ENCODE peak calls at places on chromosomes 11 and 22, in nine cellular contexts. One of them, this sample, is unnamed. For H3K4me1, the result is how much of the 10 kb centered on the place peaks cover.

GRCh38 chr22:47049078-47049609 is 286.7 kb downstream of the TBC1D22A start:
- DNase-seq in right lobe of liver: peak
- DNase-seq in tibial nerve: no peak
- DNase-seq in testis: no peak
- DNase-seq in body of pancreas: no peak
- DNase-seq in HCT116: no peak
- DNase-seq in transverse colon: no peak
- DNase-seq in IMR-90: no peak
- DNase-seq in heart left ventricle: no peak
- DNase-seq in this sample: no peak

GRCh38 chr11:27723685-27724084 is 23.4 kb upstream of the BDNF start:
- DNase-seq in right lobe of liver: no peak
- DNase-seq in tibial nerve: no peak
- DNase-seq in testis: no peak
- DNase-seq in body of pancreas: no peak
- DNase-seq in HCT116: no peak
- DNase-seq in transverse colon: no peak
- DNase-seq in IMR-90: peak
- DNase-seq in heart left ventricle: no peak
- DNase-seq in this sample: no peak

GRCh38 chr11:35953081-35953480 is 9.2 kb downstream of the LDLRAD3 start:
- DNase-seq in right lobe of liver: no peak
- DNase-seq in tibial nerve: no peak
- DNase-seq in testis: peak
- DNase-seq in body of pancreas: no peak
- DNase-seq in HCT116: no peak
- DNase-seq in transverse colon: no peak
- DNase-seq in IMR-90: no peak
- DNase-seq in heart left ventricle: no peak
- DNase-seq in this sample: peak

GRCh38 chr11:129694966-129695365 is 120.7 kb upstream of the TMEM45B start:
- DNase-seq in right lobe of liver: no peak
- DNase-seq in tibial nerve: no peak
- DNase-seq in testis: no peak
- DNase-seq in body of pancreas: no peak
- DNase-seq in HCT116: no peak
- DNase-seq in transverse colon: no peak
- DNase-seq in IMR-90: no peak
- DNase-seq in heart left ventricle: no peak
- DNase-seq in this sample: no peak

GRCh38 chr22:45211435-45211834 is 29.3 kb downstream of the KIAA0930 start:
- DNase-seq in right lobe of liver: peak
- DNase-seq in tibial nerve: no peak
- DNase-seq in testis: no peak
- DNase-seq in body of pancreas: no peak
- DNase-seq in HCT116: no peak
- DNase-seq in transverse colon: no peak
- DNase-seq in IMR-90: no peak
- DNase-seq in heart left ventricle: no peak
- DNase-seq in this sample: no peak

GRCh38 chr11:47010192-47010591 is 73.6 kb downstream of the CSTPP1 start:
- DNase-seq in right lobe of liver: no peak
- DNase-seq in tibial nerve: no peak
- DNase-seq in testis: no peak
- DNase-seq in body of pancreas: no peak
- DNase-seq in HCT116: no peak
- DNase-seq in transverse colon: no peak
- DNase-seq in IMR-90: peak
- DNase-seq in heart left ventricle: no peak
- DNase-seq in this sample: no peak

GRCh38 chr22:46828323-46829139 is 66.1 kb downstream of the TBC1D22A start:
- DNase-seq in right lobe of liver: no peak
- DNase-seq in tibial nerve: no peak
- DNase-seq in testis: no peak
- DNase-seq in body of pancreas: no peak
- DNase-seq in HCT116: no peak
- DNase-seq in transverse colon: no peak
- DNase-seq in IMR-90: no peak
- DNase-seq in heart left ventricle: no peak
- DNase-seq in this sample: no peak

GRCh38 chr11:131522851-131523250 is 152.4 kb downstream of the NTM start:
- DNase-seq in right lobe of liver: no peak
- DNase-seq in tibial nerve: no peak
- DNase-seq in testis: no peak
- DNase-seq in body of pancreas: no peak
- DNase-seq in HCT116: no peak
- DNase-seq in transverse colon: no peak
- DNase-seq in IMR-90: no peak
- DNase-seq in heart left ventricle: no peak
- DNase-seq in this sample: no peak

GRCh38 chr11:13140028-13140870 is 131.1 kb downstream of the RASSF10 start:
- DNase-seq in right lobe of liver: no peak
- DNase-seq in tibial nerve: no peak
- DNase-seq in testis: no peak
- DNase-seq in body of pancreas: peak
- DNase-seq in HCT116: no peak
- DNase-seq in transverse colon: peak
- DNase-seq in IMR-90: peak
- DNase-seq in heart left ventricle: no peak
- DNase-seq in this sample: no peak

GRCh38 chr11:78633516-78634310 is 59.0 kb upstream of the NARS2 start:
- DNase-seq in right lobe of liver: no peak
- DNase-seq in tibial nerve: no peak
- DNase-seq in testis: no peak
- DNase-seq in body of pancreas: no peak
- DNase-seq in HCT116: no peak
- DNase-seq in transverse colon: no peak
- DNase-seq in IMR-90: no peak
- DNase-seq in heart left ventricle: no peak
- DNase-seq in this sample: no peak

GRCh38 chr11:65225284-65226102 is 36.3 kb upstream of the POLA2 start:
- DNase-seq in right lobe of liver: peak
- DNase-seq in tibial nerve: peak
- DNase-seq in testis: peak
- DNase-seq in body of pancreas: peak
- DNase-seq in HCT116: no peak
- DNase-seq in transverse colon: peak
- DNase-seq in IMR-90: peak
- DNase-seq in heart left ventricle: peak
- DNase-seq in this sample: peak

GRCh38 chr11:4523666-4524065 is 21.3 kb upstream of the OR52M1 start:
- DNase-seq in right lobe of liver: no peak
- DNase-seq in tibial nerve: no peak
- DNase-seq in testis: no peak
- DNase-seq in body of pancreas: no peak
- DNase-seq in HCT116: no peak
- DNase-seq in transverse colon: no peak
- DNase-seq in IMR-90: no peak
- DNase-seq in heart left ventricle: no peak
- DNase-seq in this sample: no peak

GRCh38 chr11:45107051-45107450 is 39.4 kb upstream of the PRDM11 start:
- DNase-seq in right lobe of liver: no peak
- DNase-seq in tibial nerve: no peak
- DNase-seq in testis: no peak
- DNase-seq in body of pancreas: no peak
- DNase-seq in HCT116: no peak
- DNase-seq in transverse colon: no peak
- DNase-seq in IMR-90: no peak
- DNase-seq in heart left ventricle: no peak
- DNase-seq in this sample: no peak

GRCh38 chr11:85769758-85770157 is 41.2 kb downstream of the SYTL2 start:
- DNase-seq in right lobe of liver: no peak
- DNase-seq in tibial nerve: no peak
- DNase-seq in testis: no peak
- DNase-seq in body of pancreas: no peak
- DNase-seq in HCT116: no peak
- DNase-seq in transverse colon: no peak
- DNase-seq in IMR-90: no peak
- DNase-seq in heart left ventricle: no peak
- DNase-seq in this sample: no peak

GRCh38 chr11:11789735-11790369 is 51.9 kb upstream of the USP47 start:
- DNase-seq in right lobe of liver: no peak
- DNase-seq in tibial nerve: no peak
- DNase-seq in testis: peak
- DNase-seq in body of pancreas: no peak
- DNase-seq in HCT116: no peak
- DNase-seq in transverse colon: no peak
- DNase-seq in IMR-90: peak
- DNase-seq in heart left ventricle: no peak
- DNase-seq in this sample: no peak

GRCh38 chr11:130675456-130675855 is 227.0 kb downstream of the ADAMTS15 start:
- DNase-seq in right lobe of liver: no peak
- DNase-seq in tibial nerve: peak
- DNase-seq in testis: no peak
- DNase-seq in body of pancreas: no peak
- DNase-seq in HCT116: no peak
- DNase-seq in transverse colon: peak
- DNase-seq in IMR-90: peak
- DNase-seq in heart left ventricle: peak
- DNase-seq in this sample: no peak

GRCh38 chr11:100932474-100933100 is 197.0 kb downstream of the PGR start:
- DNase-seq in right lobe of liver: no peak
- DNase-seq in tibial nerve: no peak
- DNase-seq in testis: no peak
- DNase-seq in body of pancreas: no peak
- DNase-seq in HCT116: peak
- DNase-seq in transverse colon: no peak
- DNase-seq in IMR-90: peak
- DNase-seq in heart left ventricle: no peak
- DNase-seq in this sample: no peak

GRCh38 chr11:116543099-116543498 is 229.7 kb downstream of the BUD13 start:
- DNase-seq in right lobe of liver: no peak
- DNase-seq in tibial nerve: no peak
- DNase-seq in testis: no peak
- DNase-seq in body of pancreas: no peak
- DNase-seq in HCT116: no peak
- DNase-seq in transverse colon: no peak
- DNase-seq in IMR-90: no peak
- DNase-seq in heart left ventricle: no peak
- DNase-seq in this sample: no peak

DNA sequence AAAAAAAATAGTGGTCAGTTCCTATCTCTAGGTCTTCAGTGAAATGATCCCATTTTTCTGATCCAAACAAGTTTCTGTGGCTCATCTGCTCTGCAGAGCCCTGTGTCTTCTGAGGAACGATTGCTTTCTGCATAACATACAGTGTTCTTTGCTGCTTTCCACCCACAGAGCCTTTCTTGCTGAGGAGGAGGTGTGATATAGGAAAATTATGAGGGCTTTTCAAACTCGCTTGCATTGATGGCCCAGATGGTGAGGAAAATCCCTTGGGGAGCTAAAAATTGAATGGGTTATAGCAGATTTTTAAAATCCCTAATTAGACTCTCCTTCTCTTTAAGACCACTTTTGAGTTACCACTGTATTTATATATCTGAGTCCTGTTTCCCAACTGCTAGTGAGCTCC is 31.3 kb downstream of the JAM3 start:
- DNase-seq in right lobe of liver: no peak
- DNase-seq in tibial nerve: no peak
- DNase-seq in testis: no peak
- DNase-seq in body of pancreas: no peak
- DNase-seq in HCT116: no peak
- DNase-seq in transverse colon: no peak
- DNase-seq in IMR-90: no peak
- DNase-seq in heart left ventricle: no peak
- DNase-seq in this sample: no peak
- H3K4me1 ChIP-seq in right lobe of liver: under half
- H3K4me1 ChIP-seq in tibial nerve: under half
- H3K4me1 ChIP-seq in testis: under half
- H3K4me1 ChIP-seq in body of pancreas: under half
- H3K4me1 ChIP-seq in HCT116: under half
- H3K4me1 ChIP-seq in transverse colon: under half
- H3K4me1 ChIP-seq in IMR-90: under half
- H3K4me1 ChIP-seq in heart left ventricle: under half
- H3K4me1 ChIP-seq in this sample: under half

GRCh38 chr11:8720868-8721739 is 38.5 kb downstream of the RPL27A start:
- DNase-seq in right lobe of liver: no peak
- DNase-seq in tibial nerve: no peak
- DNase-seq in testis: no peak
- DNase-seq in body of pancreas: no peak
- DNase-seq in HCT116: peak
- DNase-seq in transverse colon: peak
- DNase-seq in IMR-90: no peak
- DNase-seq in heart left ventricle: no peak
- DNase-seq in this sample: no peak
- H3K27ac ChIP-seq in right lobe of liver: peak
- H3K27ac ChIP-seq in tibial nerve: peak
- H3K27ac ChIP-seq in testis: peak
- H3K27ac ChIP-seq in body of pancreas: peak
- H3K27ac ChIP-seq in HCT116: peak
- H3K27ac ChIP-seq in transverse colon: peak
- H3K27ac ChIP-seq in IMR-90: peak
- H3K27ac ChIP-seq in heart left ventricle: peak
- H3K27ac ChIP-seq in this sample: peak

DNA sequence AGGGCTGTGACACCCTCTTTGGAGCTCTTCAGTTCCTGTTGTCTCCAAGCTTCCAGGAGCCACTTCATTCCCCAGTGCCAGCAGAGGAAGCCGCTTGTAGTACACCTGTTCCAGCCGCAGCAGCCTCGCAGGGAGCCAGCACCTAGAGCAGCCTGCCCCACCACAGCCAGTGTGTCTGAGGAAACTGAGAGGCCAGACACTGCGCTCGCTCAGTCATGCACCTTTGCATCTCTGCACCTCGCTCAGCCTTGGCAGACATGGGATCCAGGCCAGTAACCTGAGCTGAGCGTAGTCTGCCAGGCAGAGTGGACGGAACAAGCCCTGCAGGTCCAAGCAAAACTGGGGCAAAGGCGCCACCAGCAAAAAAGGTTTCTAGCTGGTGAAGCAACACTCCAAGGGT is 1072.1 kb downstream of the JRKL start:
- DNase-seq in right lobe of liver: peak
- DNase-seq in tibial nerve: no peak
- DNase-seq in testis: no peak
- DNase-seq in body of pancreas: no peak
- DNase-seq in HCT116: no peak
- DNase-seq in transverse colon: no peak
- DNase-seq in IMR-90: no peak
- DNase-seq in heart left ventricle: peak
- DNase-seq in this sample: no peak
- TF ChIP-seq POLR2A in right lobe of liver: no peak
- TF ChIP-seq POLR2A in tibial nerve: no peak
- TF ChIP-seq POLR2A in testis: no peak
- TF ChIP-seq POLR2A in body of pancreas: no peak
- TF ChIP-seq POLR2A in HCT116: no peak
- TF ChIP-seq POLR2A in transverse colon: no peak
- TF ChIP-seq POLR2A in IMR-90: no peak
- TF ChIP-seq POLR2A in heart left ventricle: no peak
- TF ChIP-seq POLR2A in this sample: no peak

DNA sequence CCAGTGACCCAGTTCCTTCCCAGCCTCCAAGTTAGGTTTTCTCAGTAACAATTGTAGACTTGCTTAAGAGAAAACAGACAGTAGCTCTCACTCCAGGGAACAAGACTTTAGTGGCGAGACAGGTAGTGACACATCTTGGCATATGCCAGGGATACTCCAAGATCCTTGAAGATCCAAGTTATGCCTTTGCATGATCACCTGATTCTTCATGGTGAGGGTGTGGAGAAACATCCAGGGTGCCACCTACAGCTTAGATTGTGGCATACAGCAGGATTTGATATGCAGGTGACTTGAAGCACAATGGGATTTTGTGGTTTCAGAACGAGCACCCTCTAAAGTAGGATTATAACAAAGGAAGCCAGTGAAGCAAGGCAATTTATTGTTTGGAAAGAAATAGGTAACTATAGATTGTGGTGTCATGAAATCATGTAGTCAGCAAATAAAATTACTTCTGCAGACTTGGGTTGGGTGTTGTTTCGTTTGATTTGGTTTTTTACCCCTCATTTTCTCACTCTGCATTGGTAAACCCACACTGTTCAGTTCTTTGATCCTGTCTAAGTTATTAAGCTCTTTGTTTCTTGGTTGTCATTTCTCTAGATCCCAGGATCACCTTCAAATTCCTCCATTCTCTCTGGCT is 9.2 kb downstream of the POU2AF3 start:
- DNase-seq in right lobe of liver: no peak
- DNase-seq in tibial nerve: no peak
- DNase-seq in testis: no peak
- DNase-seq in body of pancreas: no peak
- DNase-seq in HCT116: no peak
- DNase-seq in transverse colon: no peak
- DNase-seq in IMR-90: no peak
- DNase-seq in heart left ventricle: no peak
- DNase-seq in this sample: no peak
- H3K4me1 ChIP-seq in right lobe of liver: under half
- H3K4me1 ChIP-seq in tibial nerve: under half
- H3K4me1 ChIP-seq in testis: under half
- H3K4me1 ChIP-seq in body of pancreas: under half
- H3K4me1 ChIP-seq in HCT116: under half
- H3K4me1 ChIP-seq in transverse colon: under half
- H3K4me1 ChIP-seq in IMR-90: under half
- H3K4me1 ChIP-seq in heart left ventricle: under half
- H3K4me1 ChIP-seq in this sample: under half

This sample was measured in adrenal gland.